ENCODE peak calls at places on chromosomes 5 and 9, in four cellular contexts. One of them, this sample, is unnamed.

GRCh38 chr5:960551-960950 is 48.1 kb upstream of the NKD2 start:
- DNase-seq in A549: no peak
- DNase-seq in globus pallidus: no peak
- DNase-seq in activated effector memory CD4-positive, alpha-beta T cell treated with anti-CD3 and anti-CD28 coated beads, Interleukin-2, amount 50 U/mL, for 16 hours: no peak
- DNase-seq in this sample: no peak

GRCh38 chr9:98924971-98925820 is 18.5 kb upstream of the COL15A1 start:
- DNase-seq in A549: no peak
- DNase-seq in globus pallidus: no peak
- DNase-seq in activated effector memory CD4-positive, alpha-beta T cell treated with anti-CD3 and anti-CD28 coated beads, Interleukin-2, amount 50 U/mL, for 16 hours: no peak
- DNase-seq in this sample: no peak

GRCh38 chr9:2255128-2255527 is 240.0 kb downstream of the SMARCA2 start:
- DNase-seq in A549: no peak
- DNase-seq in globus pallidus: no peak
- DNase-seq in activated effector memory CD4-positive, alpha-beta T cell treated with anti-CD3 and anti-CD28 coated beads, Interleukin-2, amount 50 U/mL, for 16 hours: no peak
- DNase-seq in this sample: no peak

GRCh38 chr9:71783120-71783523 is 14.8 kb upstream of the CEMIP2 start:
- DNase-seq in A549: peak
- DNase-seq in globus pallidus: no peak
- DNase-seq in activated effector memory CD4-positive, alpha-beta T cell treated with anti-CD3 and anti-CD28 coated beads, Interleukin-2, amount 50 U/mL, for 16 hours: peak
- DNase-seq in this sample: peak

GRCh38 chr9:122126340-122127333 is 32.9 kb downstream of the NDUFA8 start:
- DNase-seq in A549: no peak
- DNase-seq in globus pallidus: no peak
- DNase-seq in activated effector memory CD4-positive, alpha-beta T cell treated with anti-CD3 and anti-CD28 coated beads, Interleukin-2, amount 50 U/mL, for 16 hours: no peak
- DNase-seq in this sample: no peak

GRCh38 chr5:107952450-107952849 is 281.7 kb upstream of the EFNA5 start:
- DNase-seq in A549: no peak
- DNase-seq in globus pallidus: no peak
- DNase-seq in activated effector memory CD4-positive, alpha-beta T cell treated with anti-CD3 and anti-CD28 coated beads, Interleukin-2, amount 50 U/mL, for 16 hours: no peak
- DNase-seq in this sample: no peak

GRCh38 chr9:116549061-116549664 is 137.9 kb upstream of the TRIM32 start:
- DNase-seq in A549: peak
- DNase-seq in globus pallidus: peak
- DNase-seq in activated effector memory CD4-positive, alpha-beta T cell treated with anti-CD3 and anti-CD28 coated beads, Interleukin-2, amount 50 U/mL, for 16 hours: no peak
- DNase-seq in this sample: no peak

GRCh38 chr5:166909040-166909439 is 1382.4 kb upstream of the WWC1 start:
- DNase-seq in A549: peak
- DNase-seq in globus pallidus: no peak
- DNase-seq in activated effector memory CD4-positive, alpha-beta T cell treated with anti-CD3 and anti-CD28 coated beads, Interleukin-2, amount 50 U/mL, for 16 hours: no peak
- DNase-seq in this sample: no peak

GRCh38 chr5:62327627-62328026 is 21.6 kb downstream of the KIF2A start:
- DNase-seq in A549: no peak
- DNase-seq in globus pallidus: no peak
- DNase-seq in activated effector memory CD4-positive, alpha-beta T cell treated with anti-CD3 and anti-CD28 coated beads, Interleukin-2, amount 50 U/mL, for 16 hours: no peak
- DNase-seq in this sample: no peak

GRCh38 chr9:93237535-93237934 is 53.6 kb downstream of the WNK2 start:
- DNase-seq in A549: no peak
- DNase-seq in globus pallidus: no peak
- DNase-seq in activated effector memory CD4-positive, alpha-beta T cell treated with anti-CD3 and anti-CD28 coated beads, Interleukin-2, amount 50 U/mL, for 16 hours: no peak
- DNase-seq in this sample: no peak

GRCh38 chr9:121556580-121556979 is 56.9 kb upstream of the GGTA1 start:
- DNase-seq in A549: peak
- DNase-seq in globus pallidus: no peak
- DNase-seq in activated effector memory CD4-positive, alpha-beta T cell treated with anti-CD3 and anti-CD28 coated beads, Interleukin-2, amount 50 U/mL, for 16 hours: no peak
- DNase-seq in this sample: no peak